ENCODE peak calls at places on chromosomes 2 and 18, in nine cellular contexts. U, F, R, D, K, G, W, H and M are unnamed samples.

GRCh38 chr2:205367536-205367935 is 314.8 kb upstream of the NRP2 start:
- DNase-seq in R (no peak), D (no peak), G (no peak), F (no peak), U (no peak), W (no peak), H (no peak), K (no peak), M (no peak)

GRCh38 chr18:62030091-62030985 is 137.5 kb upstream of the RNF152 start:
- DNase-seq in D (no peak), H (no peak), W (peak; percentile 54), F (no peak), K (peak; percentile 65), U (no peak), R (no peak), G (no peak), M (peak; percentile 31)

GRCh38 chr2:74887961-74888670 is 54.2 kb downstream of the HK2 start:
- DNase-seq in W (no peak), R (no peak), K (peak; percentile 64), F (no peak), U (no peak), H (no peak), D (no peak), G (no peak), M (no peak)

GRCh38 chr2:180823546-180824141 is 156.8 kb upstream of the UBE2E3 start:
- DNase-seq in H (no peak), R (no peak), F (no peak), K (peak; percentile 68), G (peak; percentile 61), W (no peak), D (no peak), U (no peak), M (peak; percentile 21)

GRCh38 chr2:74414913-74415761 is 6.3 kb downstream of the C2orf81 start:
- DNase-seq in H (no peak), U (no peak), F (peak; percentile 66), W (no peak), D (no peak), G (no peak), R (peak; percentile 70), K (peak; percentile 63), M (no peak)

GRCh38 chr2:132412021-132412420 is 4.6 kb upstream of the GPR39 start:
- DNase-seq in R (no peak), H (no peak), W (no peak), K (no peak), G (no peak), U (no peak), D (no peak), F (no peak), M (no peak)

GRCh38 chr2:99682280-99683060 is 192.7 kb upstream of the REV1 start:
- DNase-seq in W (no peak), R (no peak), U (no peak), H (no peak), K (no peak), G (no peak), D (no peak), F (no peak), M (peak; percentile 65)

GRCh38 chr2:134120160-134120717 is 133.6 kb upstream of the MGAT5 start:
- DNase-seq in G (no peak), D (no peak), U (peak; percentile 35), H (peak; percentile 49), F (no peak), R (no peak), K (peak; percentile 31), W (no peak), M (no peak)

DNA sequence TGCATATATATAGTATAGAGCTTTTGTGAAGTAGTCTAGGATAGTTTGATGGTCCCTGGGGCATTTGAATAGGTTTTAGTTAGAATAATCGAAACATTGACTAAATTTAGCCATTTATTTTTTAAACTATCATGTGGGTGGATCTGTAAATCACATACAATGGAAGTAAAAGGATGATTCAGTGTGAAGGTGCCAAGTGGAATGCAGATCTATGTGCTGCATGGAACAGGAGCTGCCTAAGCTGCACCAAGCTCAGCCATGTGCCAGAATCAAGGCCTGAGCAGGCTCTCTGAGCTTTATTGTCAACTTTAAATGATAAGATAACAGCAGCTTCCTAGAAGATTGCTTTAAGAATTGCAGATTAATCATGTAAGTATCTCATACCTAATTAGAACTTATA is 1996.2 kb upstream of the PIK3C3 start:
- DNase-seq in R (no peak), G (peak; percentile 74), D (no peak), F (no peak), U (no peak), K (peak; percentile 44), W (no peak), H (no peak), M (no peak)
- TF ChIP-seq CTCF in R (no peak), G (no peak), D (no peak), F (no peak), U (no peak), K (no peak), W (no peak), H (no peak), M (no peak)

DNA sequence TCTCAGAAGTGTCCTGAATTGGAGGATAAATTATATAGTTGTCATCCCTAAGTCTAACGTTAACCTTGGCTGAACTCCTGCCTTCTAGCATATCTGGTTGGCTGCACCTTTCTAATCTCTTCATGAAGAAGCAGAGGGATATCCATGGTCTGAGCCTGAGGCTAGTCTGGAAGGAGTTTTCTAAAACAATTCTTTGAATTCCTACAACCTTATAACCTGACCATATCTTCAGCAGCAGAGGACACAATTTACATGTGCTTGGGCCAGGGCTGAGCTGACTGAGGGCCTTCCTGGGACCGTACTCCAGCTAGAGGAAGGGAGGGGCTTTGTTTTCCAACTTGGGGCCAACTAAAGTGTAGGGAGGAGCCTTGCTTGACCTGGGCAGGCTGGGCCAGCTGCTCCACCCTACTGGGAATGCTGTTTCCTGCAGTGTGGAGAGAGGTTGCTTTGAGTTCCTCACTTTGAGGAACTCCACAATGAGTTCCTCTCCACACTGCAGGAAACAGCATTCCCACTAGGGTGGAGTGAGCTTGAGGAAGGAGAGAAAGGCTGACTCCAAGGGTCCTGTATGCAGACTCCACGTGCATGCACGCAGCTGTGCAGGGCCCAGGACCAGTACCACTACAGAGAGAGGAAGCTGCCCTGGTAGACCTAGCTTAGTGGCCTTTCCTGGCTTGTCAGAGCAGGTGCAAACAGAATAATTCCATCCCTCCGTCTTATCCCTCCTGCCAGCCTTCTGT is 19.6 kb downstream of the CEP68 start:
- DNase-seq in F (no peak), G (no peak), D (no peak), H (no peak), U (no peak), R (peak; percentile 46), K (peak; percentile 27), W (no peak), M (no peak)
- H3K4me3 ChIP-seq in F (no peak overlapping the region), G (no peak overlapping the region), D (no peak overlapping the region), H (no peak overlapping the region), U (no peak overlapping the region), R (no peak overlapping the region), K (no peak overlapping the region), W (no peak overlapping the region), M (no peak overlapping the region)

GRCh38 chr2:10833021-10833420 is 20.4 kb upstream of the PDIA6 start:
- DNase-seq in W (no peak), K (no peak), H (no peak), R (no peak), G (no peak), F (no peak), D (no peak), U (no peak), M (no peak)

GRCh38 chr2:10832228-10832936 is 19.8 kb upstream of the PDIA6 start:
- DNase-seq in U (peak; percentile 84), R (peak; percentile 86), G (peak; percentile 77), H (peak; percentile 92), D (peak; percentile 87), F (peak; percentile 64), W (peak; percentile 88), K (peak; percentile 91), M (peak; percentile 7)

GRCh38 chr2:10834300-10834699 is 21.7 kb upstream of the PDIA6 start:
- DNase-seq in K (no peak), F (no peak), R (no peak), U (no peak), W (no peak), H (no peak), G (no peak), D (no peak), M (no peak)

GRCh38 chr2:10837532-10838266 is 25.1 kb upstream of the PDIA6 start:
- DNase-seq in W (no peak), K (no peak), D (no peak), F (no peak), G (no peak), H (no peak), R (no peak), U (no peak), M (no peak)

GRCh38 chr2:10835052-10835970 is 22.7 kb upstream of the PDIA6 start:
- DNase-seq in K (peak; percentile 74), D (peak; percentile 57), W (peak; percentile 72), U (peak; percentile 77), H (peak; percentile 87), G (peak; percentile 60), R (peak; percentile 92), F (peak; percentile 71), M (no peak)
- TF ChIP-seq CTCF in K (peak; percentile 86), D (peak; percentile 87), W (peak; percentile 93), U (peak; percentile 73), H (peak; percentile 87), G (peak; percentile 79), R (peak; percentile 86), F (peak; percentile 95), M (peak; percentile 93)

GRCh38 chr2:101750688-101751087 is 53.2 kb downstream of the MAP4K4 start:
- DNase-seq in F (no peak), K (no peak), D (no peak), W (no peak), U (no peak), R (no peak), G (no peak), H (no peak), M (no peak)

GRCh38 chr2:101753207-101753616 is 55.7 kb downstream of the MAP4K4 start:
- DNase-seq in F (no peak), U (no peak), H (no peak), W (no peak), K (no peak), G (no peak), R (no peak), D (no peak), M (no peak)

GRCh38 chr2:101752708-101753107 is 55.2 kb downstream of the MAP4K4 start:
- DNase-seq in K (no peak), U (no peak), F (no peak), G (no peak), W (no peak), H (no peak), D (no peak), R (peak; percentile 24), M (no peak)

GRCh38 chr2:101751276-101751675 is 53.8 kb downstream of the MAP4K4 start:
- DNase-seq in H (no peak), G (peak; percentile 37), W (no peak), D (no peak), R (no peak), K (no peak), U (no peak), F (no peak), M (no peak)

DNA sequence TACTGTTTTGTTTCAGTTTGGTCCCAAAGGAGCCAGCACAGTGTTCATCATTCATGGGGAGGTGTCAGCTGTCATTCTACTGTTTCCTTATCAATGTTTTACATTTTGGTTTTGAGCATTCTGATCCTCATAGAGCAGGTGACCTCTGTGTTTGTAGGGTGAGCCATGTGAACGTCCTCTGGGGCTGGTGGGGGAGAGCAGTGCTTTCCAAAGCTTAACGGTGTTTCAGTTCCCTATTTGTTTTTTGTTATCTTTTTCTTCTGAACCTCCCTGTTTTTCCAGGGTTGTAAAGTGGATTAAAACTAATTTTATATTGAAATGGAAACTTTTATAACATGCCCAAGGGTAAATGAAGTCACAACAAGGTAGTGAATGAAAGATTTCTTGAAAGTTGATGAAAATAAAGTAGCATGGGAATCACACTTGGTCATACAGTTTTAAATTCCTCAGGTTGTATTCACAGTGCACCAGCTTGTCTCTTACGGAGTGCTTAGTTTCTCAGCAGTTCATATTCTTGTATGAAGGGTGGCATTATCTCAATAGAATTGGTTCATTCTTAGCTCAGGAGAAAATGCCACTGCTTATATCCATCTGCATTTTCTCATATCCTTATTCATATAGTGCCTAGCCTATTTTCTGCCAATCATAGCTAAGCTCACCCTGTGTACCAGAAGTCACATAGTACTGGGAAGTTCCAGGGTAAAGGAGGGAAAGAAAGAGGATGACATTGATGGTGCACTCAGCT is 54.5 kb downstream of the MAP4K4 start:
- DNase-seq in U (no peak), D (peak; percentile 78), K (no peak), F (no peak), W (peak; percentile 45), R (no peak), H (no peak), G (no peak), M (no peak)
- H3K4me3 ChIP-seq in U (no peak overlapping the region), D (peak overlapping the region; percentile 54), K (no peak overlapping the region), F (no peak overlapping the region), W (no peak overlapping the region), R (no peak overlapping the region), H (no peak overlapping the region), G (no peak overlapping the region), M (no peak overlapping the region)